ENCODE peak calls at places on chromosomes 5 and 9, in four cellular contexts. P is IMR-90, W is endothelial cell of umbilical vein, H is keratinocyte. N is an unnamed sample. For H3K9me1, the result is how much of the 10 kb centered on the place peaks cover.

GRCh38 chr5:108430931-108431608 is 49.2 kb upstream of the FBXL17 start:
- DNase-seq in P (peak), W (no peak), H (no peak), N (no peak)

GRCh38 chr5:59069438-59070079 is 486.7 kb downstream of the RAB3C start:
- DNase-seq in P (peak), W (peak), H (peak), N (no peak)

GRCh38 chr9:34651876-34652602 is at the start of gene IL11RA:
- DNase-seq in P (peak), W (peak), H (no peak), N (peak)

GRCh38 chr9:96249746-96250145 is 52.2 kb downstream of the HSD17B3 start:
- DNase-seq in P (no peak), W (no peak), H (no peak), N (no peak)

GRCh38 chr5:181086410-181087229 is 44.3 kb downstream of the OR2V1 start:
- DNase-seq in P (no peak), W (no peak), H (no peak), N (no peak)

GRCh38 chr5:152113401-152113800 is 188.8 kb upstream of the GLRA1 start:
- DNase-seq in P (no peak), W (no peak), H (no peak), N (no peak)

GRCh38 chr5:96384353-96384752 is 48.7 kb downstream of the PCSK1 start:
- DNase-seq in P (peak), W (peak), H (no peak), N (no peak)

GRCh38 chr5:50968296-50969206 is 302.1 kb downstream of the PARP8 start:
- DNase-seq in P (no peak), W (no peak), H (no peak), N (no peak)

GRCh38 chr5:168578506-168579205 is 512 bp downstream of the PANK3 start:
- DNase-seq in P (no peak), W (no peak), H (no peak), N (peak)

GRCh38 chr9:133280387-133280786 is 5.4 kb upstream of the ABO start:
- DNase-seq in P (no peak), W (no peak), H (no peak), N (no peak)

GRCh38 chr5:2049876-2050275 is 167.2 kb upstream of the IRX4 start:
- DNase-seq in P (no peak), W (no peak), H (no peak), N (no peak)

GRCh38 chr9:87420884-87421283 is 76.8 kb upstream of the DAPK1 start:
- DNase-seq in P (no peak), W (no peak), H (no peak), N (no peak)

GRCh38 chr5:148443998-148444397 is 60.2 kb downstream of the FBXO38 start:
- DNase-seq in P (peak), W (peak), H (no peak), N (peak)

GRCh38 chr5:77771452-77771851 is 4.7 kb downstream of the TBCA start:
- DNase-seq in P (no peak), W (no peak), H (no peak), N (no peak)

GRCh38 chr5:172907657-172908056 is 51.6 kb upstream of the RPL26L1 start:
- DNase-seq in P (no peak), W (no peak), H (no peak), N (no peak)

GRCh38 chr5:80466669-80467485 is 21.0 kb upstream of the FAM151B start:
- DNase-seq in P (peak), W (peak), H (no peak), N (no peak)

GRCh38 chr9:130287736-130288135 is 22.2 kb downstream of the HMCN2 start:
- DNase-seq in P (no peak), W (no peak), H (no peak), N (no peak)

GRCh38 chr5:59517926-59518585 is 375.5 kb downstream of the PDE4D start:
- DNase-seq in P (peak), W (peak), H (no peak), N (no peak)

GRCh38 chr5:35990941-35991592 is at the start of gene UGT3A1:
- DNase-seq in P (no peak), W (no peak), H (no peak), N (no peak)

GRCh38 chr9:94656190-94656589 is 16.9 kb upstream of the FBP1 start:
- DNase-seq in P (no peak), W (no peak), H (no peak), N (no peak)

GRCh38 chr9:124342946-124343485 is 72.2 kb downstream of the PSMB7 start:
- DNase-seq in P (peak), W (no peak), H (peak), N (no peak)

GRCh38 chr5:177134653-177135225 is 1.2 kb downstream of the NSD1 start:
- DNase-seq in P (no peak), W (no peak), H (no peak), N (no peak)

GRCh38 chr5:59592101-59592500 is 301.4 kb downstream of the PDE4D start:
- DNase-seq in P (peak), W (no peak), H (no peak), N (no peak)

GRCh38 chr9:33113799-33114547 is 37.5 kb upstream of the SMU1 start:
- DNase-seq in P (no peak), W (no peak), H (no peak), N (no peak)

GRCh38 chr5:35198096-35198495 is 32.2 kb downstream of the PRLR start:
- DNase-seq in P (peak), W (peak), H (no peak), N (no peak)

GRCh38 chr9:129748249-129748648 is 4.6 kb downstream of the PTGES start:
- DNase-seq in P (peak), W (no peak), H (no peak), N (no peak)

GRCh38 chr9:81108821-81109220 is 580.5 kb downstream of the TLE1 start:
- DNase-seq in P (no peak), W (no peak), H (peak), N (no peak)

GRCh38 chr9:93461810-93462209 is 8.4 kb upstream of the FAM120AOS start:
- DNase-seq in P (no peak), W (no peak), H (no peak), N (no peak)

GRCh38 chr5:113578091-113578490 is 64.6 kb downstream of the YTHDC2 start:
- DNase-seq in P (no peak), W (no peak), H (no peak), N (no peak)

GRCh38 chr5:158756873-158757272 is 342.8 kb downstream of the EBF1 start:
- DNase-seq in P (no peak), W (no peak), H (no peak), N (no peak)
- H3K9me1 ChIP-seq in P (under half), W (under half), H (under half), N (under half)

GRCh38 chr5:174581483-174581882 is 142.9 kb upstream of the MSX2 start:
- DNase-seq in P (no peak), W (no peak), H (no peak), N (no peak)
- H3K9me1 ChIP-seq in P (under half), W (under half), H (under half), N (under half)

GRCh38 chr5:73483676-73484075 is 14.6 kb upstream of the BTF3 start:
- DNase-seq in P (no peak), W (no peak), H (no peak), N (no peak)

GRCh38 chr5:73486119-73486899 is 11.9 kb upstream of the BTF3 start:
- DNase-seq in P (no peak), W (no peak), H (no peak), N (no peak)

GRCh38 chr5:73485715-73486114 is 12.5 kb upstream of the BTF3 start:
- DNase-seq in P (peak), W (no peak), H (no peak), N (no peak)

GRCh38 chr5:73482383-73483193 is 15.7 kb upstream of the BTF3 start:
- DNase-seq in P (peak), W (no peak), H (no peak), N (peak)

GRCh38 chr5:73484511-73484910 is 13.7 kb upstream of the BTF3 start:
- DNase-seq in P (no peak), W (no peak), H (no peak), N (no peak)
- H3K9me1 ChIP-seq in P (under half), W (under half), H (under half), N (under half)

GRCh38 chr5:116480894-116481510 is 93.6 kb downstream of the SEMA6A start:
- DNase-seq in P (no peak), W (no peak), H (no peak), N (no peak)
- H3K9me1 ChIP-seq in P (under half), W (under half), H (under half), N (under half)

DNA sequence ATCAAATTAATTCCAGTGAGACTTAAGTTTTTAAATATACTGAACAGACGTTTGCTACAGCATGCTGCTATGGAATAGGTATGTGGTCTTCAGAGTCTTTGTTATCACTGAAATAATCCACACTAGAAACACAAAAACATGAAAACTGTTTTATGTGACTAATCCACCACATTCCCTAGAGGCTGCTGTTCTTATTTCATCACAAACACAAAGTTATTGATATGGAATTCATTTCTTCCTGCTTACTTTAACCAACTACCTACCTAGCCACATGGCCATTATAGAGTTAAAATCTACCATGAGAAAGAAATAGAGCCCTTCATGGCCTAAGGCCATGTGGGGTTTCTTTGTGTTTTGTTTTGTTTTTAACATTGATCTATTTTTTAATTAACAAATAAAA is 232.3 kb upstream of the PTGER4 start:
- DNase-seq in P (peak), W (no peak), H (no peak), N (no peak)
- H3K9me1 ChIP-seq in P (under half), W (under half), H (under half), N (under half)

GRCh38 chr5:136058031-136058971 is 29.5 kb downstream of the TGFBI start:
- DNase-seq in P (peak), W (peak), H (no peak), N (no peak)
- H3K9me1 ChIP-seq in P (under half), W (under half), H (under half), N (under half)

GRCh38 chr9:122173670-122174069 is 14.0 kb downstream of the MORN5 start:
- DNase-seq in P (no peak), W (no peak), H (no peak), N (no peak)
- H3K9me1 ChIP-seq in P (under half), W (under half), H (under half), N (under half)

GRCh38 chr9:89613912-89614311 is 9.1 kb downstream of the GADD45G start:
- DNase-seq in P (no peak), W (no peak), H (no peak), N (no peak)
- H3K9me1 ChIP-seq in P (under half), W (under half), H (under half), N (under half)